ENCODE peak calls at places on chromosomes 11 and 22, in four cellular contexts. One of them, this sample, is unnamed. For H3K27me3, the result is how much of the 10 kb centered on the place peaks cover.

GRCh38 chr11:104127828-104128227 is 36.1 kb downstream of the PDGFD start:
- DNase-seq in tibial nerve: no peak
- DNase-seq in suprapubic skin: no peak
- DNase-seq in lower lobe of right lung: no peak
- DNase-seq in this sample: no peak

GRCh38 chr11:134453441-134453840 is 41.4 kb upstream of the B3GAT1 start:
- DNase-seq in tibial nerve: no peak
- DNase-seq in suprapubic skin: no peak
- DNase-seq in lower lobe of right lung: no peak
- DNase-seq in this sample: no peak

GRCh38 chr22:49356428-49356827 is 471.2 kb downstream of the BRD1 start:
- DNase-seq in tibial nerve: no peak
- DNase-seq in suprapubic skin: no peak
- DNase-seq in lower lobe of right lung: no peak
- DNase-seq in this sample: no peak

GRCh38 chr11:91773090-91773489 is 451.5 kb upstream of the FAT3 start:
- DNase-seq in tibial nerve: no peak
- DNase-seq in suprapubic skin: no peak
- DNase-seq in lower lobe of right lung: no peak
- DNase-seq in this sample: no peak

GRCh38 chr22:17968126-17968525 is 56.2 kb downstream of the MICAL3 start:
- DNase-seq in tibial nerve: no peak
- DNase-seq in suprapubic skin: no peak
- DNase-seq in lower lobe of right lung: no peak
- DNase-seq in this sample: no peak

GRCh38 chr11:20397281-20397680 is 9.8 kb downstream of the PRMT3 start:
- DNase-seq in tibial nerve: no peak
- DNase-seq in suprapubic skin: no peak
- DNase-seq in lower lobe of right lung: no peak
- DNase-seq in this sample: no peak

GRCh38 chr11:2665747-2666710 is 33.8 kb downstream of the KCNQ1OT1 start:
- DNase-seq in tibial nerve: peak
- DNase-seq in suprapubic skin: peak
- DNase-seq in lower lobe of right lung: no peak
- DNase-seq in this sample: no peak

GRCh38 chr11:2376751-2377451 is at the start of gene CD81:
- DNase-seq in tibial nerve: peak
- DNase-seq in suprapubic skin: peak
- DNase-seq in lower lobe of right lung: peak
- DNase-seq in this sample: no peak

GRCh38 chr11:68331338-68331947 is 19.1 kb downstream of the LRP5 start:
- DNase-seq in tibial nerve: no peak
- DNase-seq in suprapubic skin: no peak
- DNase-seq in lower lobe of right lung: no peak
- DNase-seq in this sample: no peak

GRCh38 chr22:45731041-45731797 is 59.6 kb downstream of the ATXN10 start:
- DNase-seq in tibial nerve: no peak
- DNase-seq in suprapubic skin: no peak
- DNase-seq in lower lobe of right lung: no peak
- DNase-seq in this sample: peak

GRCh38 chr22:37464181-37464580 is 22.0 kb downstream of the MFNG start:
- DNase-seq in tibial nerve: no peak
- DNase-seq in suprapubic skin: no peak
- DNase-seq in lower lobe of right lung: no peak
- DNase-seq in this sample: no peak

GRCh38 chr11:106706355-106706754 is 311.9 kb downstream of the GUCY1A2 start:
- DNase-seq in tibial nerve: no peak
- DNase-seq in suprapubic skin: no peak
- DNase-seq in lower lobe of right lung: no peak
- DNase-seq in this sample: peak

GRCh38 chr11:72179049-72179803 is 12.7 kb upstream of the FOLR1 start:
- DNase-seq in tibial nerve: no peak
- DNase-seq in suprapubic skin: no peak
- DNase-seq in lower lobe of right lung: no peak
- DNase-seq in this sample: no peak

GRCh38 chr11:128331317-128331716 is 256.0 kb downstream of the ETS1 start:
- DNase-seq in tibial nerve: no peak
- DNase-seq in suprapubic skin: no peak
- DNase-seq in lower lobe of right lung: no peak
- DNase-seq in this sample: no peak

GRCh38 chr11:120548682-120549209 is 37.2 kb downstream of the GRIK4 start:
- DNase-seq in tibial nerve: no peak
- DNase-seq in suprapubic skin: no peak
- DNase-seq in lower lobe of right lung: no peak
- DNase-seq in this sample: no peak

GRCh38 chr11:46290598-46291309 is 13.3 kb downstream of the CREB3L1 start:
- DNase-seq in tibial nerve: peak
- DNase-seq in suprapubic skin: peak
- DNase-seq in lower lobe of right lung: peak
- DNase-seq in this sample: peak

GRCh38 chr22:24948356-24949202 is 2.1 kb upstream of the LHFPL7 start:
- DNase-seq in tibial nerve: no peak
- DNase-seq in suprapubic skin: no peak
- DNase-seq in lower lobe of right lung: no peak
- DNase-seq in this sample: no peak

GRCh38 chr11:35030716-35031213 is 108.2 kb upstream of the CD44 start:
- DNase-seq in tibial nerve: peak
- DNase-seq in suprapubic skin: peak
- DNase-seq in lower lobe of right lung: no peak
- DNase-seq in this sample: peak

GRCh38 chr11:101955701-101956100 is 39.4 kb upstream of the ANGPTL5 start:
- DNase-seq in tibial nerve: no peak
- DNase-seq in suprapubic skin: no peak
- DNase-seq in lower lobe of right lung: no peak
- DNase-seq in this sample: no peak

GRCh38 chr11:25734592-25735211 is 597.2 kb upstream of the ANO3 start:
- DNase-seq in tibial nerve: no peak
- DNase-seq in suprapubic skin: no peak
- DNase-seq in lower lobe of right lung: no peak
- DNase-seq in this sample: no peak

GRCh38 chr11:23732026-23732425 is 764.8 kb upstream of the LUZP2 start:
- DNase-seq in tibial nerve: no peak
- DNase-seq in suprapubic skin: no peak
- DNase-seq in lower lobe of right lung: no peak
- DNase-seq in this sample: no peak

GRCh38 chr11:36150986-36151385 is 138.2 kb downstream of the COMMD9 start:
- DNase-seq in tibial nerve: no peak
- DNase-seq in suprapubic skin: no peak
- DNase-seq in lower lobe of right lung: no peak
- DNase-seq in this sample: no peak

GRCh38 chr11:95925011-95925410 is 1.1 kb upstream of the MTMR2 start:
- DNase-seq in tibial nerve: no peak
- DNase-seq in suprapubic skin: no peak
- DNase-seq in lower lobe of right lung: no peak
- DNase-seq in this sample: no peak

GRCh38 chr11:113591122-113591521 is 115.0 kb downstream of the TMPRSS5 start:
- DNase-seq in tibial nerve: no peak
- DNase-seq in suprapubic skin: no peak
- DNase-seq in lower lobe of right lung: no peak
- DNase-seq in this sample: no peak

GRCh38 chr11:18723991-18724390 is 2.0 kb downstream of the IGSF22 start:
- DNase-seq in tibial nerve: no peak
- DNase-seq in suprapubic skin: no peak
- DNase-seq in lower lobe of right lung: no peak
- DNase-seq in this sample: no peak

GRCh38 chr11:27282141-27282590 is 80.8 kb downstream of the CCDC34 start:
- DNase-seq in tibial nerve: peak
- DNase-seq in suprapubic skin: no peak
- DNase-seq in lower lobe of right lung: no peak
- DNase-seq in this sample: peak

GRCh38 chr11:69529001-69529400 is 47.5 kb downstream of the LINC01488 start:
- DNase-seq in tibial nerve: no peak
- DNase-seq in suprapubic skin: peak
- DNase-seq in lower lobe of right lung: no peak
- DNase-seq in this sample: no peak

GRCh38 chr11:133406493-133406892 is 125.8 kb downstream of the OPCML start:
- DNase-seq in tibial nerve: no peak
- DNase-seq in suprapubic skin: no peak
- DNase-seq in lower lobe of right lung: no peak
- DNase-seq in this sample: no peak

GRCh38 chr11:117795726-117796455 is 1.1 kb downstream of the DSCAML1 start:
- DNase-seq in tibial nerve: no peak
- DNase-seq in suprapubic skin: no peak
- DNase-seq in lower lobe of right lung: no peak
- DNase-seq in this sample: no peak
- H3K4me3 ChIP-seq in tibial nerve: no peak
- H3K4me3 ChIP-seq in suprapubic skin: peak
- H3K4me3 ChIP-seq in lower lobe of right lung: peak
- H3K4me3 ChIP-seq in this sample: no peak

DNA sequence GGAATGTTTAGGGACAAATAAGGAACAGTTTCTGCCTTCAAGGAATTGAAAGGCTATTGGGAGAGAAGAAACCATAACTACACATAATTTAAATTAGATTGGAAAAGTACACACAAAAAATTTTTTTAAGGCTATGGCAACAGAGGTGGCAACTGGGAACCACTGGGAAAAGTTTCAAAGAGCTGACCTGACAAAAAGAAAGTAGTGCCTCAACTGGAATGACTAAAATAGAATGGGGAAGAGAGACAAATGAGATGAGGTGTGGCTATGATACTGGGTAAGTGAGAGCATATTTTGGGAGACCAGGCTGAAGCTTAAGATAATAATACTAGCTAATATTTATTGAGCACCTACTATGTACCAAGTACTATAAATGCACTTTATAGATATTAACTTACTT is 2.9 kb upstream of the AKIP1 start:
- DNase-seq in tibial nerve: no peak
- DNase-seq in suprapubic skin: no peak
- DNase-seq in lower lobe of right lung: no peak
- DNase-seq in this sample: no peak
- H3K27me3 ChIP-seq in tibial nerve: under half
- H3K27me3 ChIP-seq in suprapubic skin: under half
- H3K27me3 ChIP-seq in lower lobe of right lung: under half
- H3K27me3 ChIP-seq in this sample: under half

DNA sequence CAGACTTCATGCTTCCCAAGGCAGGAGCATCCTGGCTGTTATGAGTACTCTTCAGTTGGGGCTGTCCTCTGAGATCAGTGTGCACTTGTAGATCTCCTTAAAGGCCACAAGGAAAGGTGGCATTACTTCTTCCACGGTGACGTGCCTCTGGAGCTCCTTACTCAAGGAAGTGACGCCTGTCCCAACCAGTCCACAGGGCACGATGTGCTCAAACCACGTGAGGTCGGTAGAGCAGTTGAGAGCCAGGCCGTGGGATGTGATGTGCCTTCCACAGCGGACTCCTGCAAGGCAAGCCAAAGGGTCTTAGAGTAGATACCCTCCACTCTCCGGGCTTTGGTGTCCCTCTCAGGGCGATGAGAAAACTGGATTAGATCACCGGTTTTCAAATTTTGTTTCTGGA is 1.4 kb downstream of the LIPT2 start:
- DNase-seq in tibial nerve: no peak
- DNase-seq in suprapubic skin: no peak
- DNase-seq in lower lobe of right lung: no peak
- DNase-seq in this sample: no peak
- H3K4me3 ChIP-seq in tibial nerve: no peak
- H3K4me3 ChIP-seq in suprapubic skin: no peak
- H3K4me3 ChIP-seq in lower lobe of right lung: no peak
- H3K4me3 ChIP-seq in this sample: peak

GRCh38 chr22:22374579-22374978 is 130.0 kb downstream of the VPREB1 start:
- DNase-seq in tibial nerve: no peak
- DNase-seq in suprapubic skin: no peak
- DNase-seq in lower lobe of right lung: no peak
- DNase-seq in this sample: no peak
- H3K27me3 ChIP-seq in tibial nerve: under half
- H3K27me3 ChIP-seq in suprapubic skin: under half
- H3K27me3 ChIP-seq in lower lobe of right lung: under half
- H3K27me3 ChIP-seq in this sample: under half

GRCh38 chr22:47091241-47091691 is 328.8 kb downstream of the TBC1D22A start:
- DNase-seq in tibial nerve: no peak
- DNase-seq in suprapubic skin: no peak
- DNase-seq in lower lobe of right lung: no peak
- DNase-seq in this sample: no peak
- H3K4me3 ChIP-seq in tibial nerve: peak
- H3K4me3 ChIP-seq in suprapubic skin: peak
- H3K4me3 ChIP-seq in lower lobe of right lung: no peak
- H3K4me3 ChIP-seq in this sample: no peak

GRCh38 chr11:122659676-122660571 is 4.4 kb downstream of the UBASH3B start:
- DNase-seq in tibial nerve: no peak
- DNase-seq in suprapubic skin: no peak
- DNase-seq in lower lobe of right lung: no peak
- DNase-seq in this sample: no peak

GRCh38 chr11:122653911-122654310 is 1.6 kb upstream of the UBASH3B start:
- DNase-seq in tibial nerve: no peak
- DNase-seq in suprapubic skin: no peak
- DNase-seq in lower lobe of right lung: no peak
- DNase-seq in this sample: no peak

GRCh38 chr11:122655527-122656072 is at the start of gene UBASH3B:
- DNase-seq in tibial nerve: peak
- DNase-seq in suprapubic skin: peak
- DNase-seq in lower lobe of right lung: peak
- DNase-seq in this sample: peak

GRCh38 chr11:122656073-122656630 is 630 bp downstream of the UBASH3B start:
- DNase-seq in tibial nerve: peak
- DNase-seq in suprapubic skin: peak
- DNase-seq in lower lobe of right lung: peak
- DNase-seq in this sample: peak

DNA sequence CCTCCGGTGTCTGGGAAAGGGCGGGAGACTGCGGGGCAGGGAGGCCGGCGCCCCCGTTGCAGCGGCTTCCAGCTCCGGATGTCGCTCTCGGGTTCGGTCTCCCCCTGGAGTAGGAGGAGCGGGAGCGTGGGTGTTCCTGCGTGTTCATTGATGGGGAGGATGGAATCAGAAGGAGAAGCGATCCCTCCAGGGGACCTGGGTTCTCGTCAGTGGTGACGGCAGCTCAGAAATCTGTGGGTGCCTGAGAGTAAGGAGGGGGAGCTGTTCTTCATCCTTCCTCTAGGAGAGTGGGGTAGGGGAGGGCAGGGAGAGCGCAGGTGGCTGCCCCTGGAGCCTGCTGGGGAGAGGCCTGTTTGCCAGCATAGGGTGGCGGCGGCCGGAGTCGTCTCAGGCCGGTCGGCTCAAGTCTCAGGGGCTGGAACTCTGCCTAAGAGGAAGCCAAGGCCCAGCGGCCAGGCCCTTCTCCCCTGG is 1.1 kb downstream of the UBASH3B start:
- DNase-seq in tibial nerve: peak
- DNase-seq in suprapubic skin: no peak
- DNase-seq in lower lobe of right lung: peak
- DNase-seq in this sample: peak
- H3K27me3 ChIP-seq in tibial nerve: under half
- H3K27me3 ChIP-seq in suprapubic skin: under half
- H3K27me3 ChIP-seq in lower lobe of right lung: under half
- H3K27me3 ChIP-seq in this sample: under half

GRCh38 chr11:114621950-114622809 is 26.6 kb upstream of the NXPE4 start:
- DNase-seq in tibial nerve: no peak
- DNase-seq in suprapubic skin: no peak
- DNase-seq in lower lobe of right lung: no peak
- DNase-seq in this sample: no peak
- H3K4me3 ChIP-seq in tibial nerve: no peak
- H3K4me3 ChIP-seq in suprapubic skin: no peak
- H3K4me3 ChIP-seq in lower lobe of right lung: no peak
- H3K4me3 ChIP-seq in this sample: no peak